ENCODE peak calls at places on chromosomes 4 and X, in nine cellular contexts. F, M, R, S, N, H, P, C and Q are unnamed samples.

GRCh38 chrX:12548746-12549145 is 242.5 kb upstream of the PRPS2 start:
- DNase-seq in F (peak), M (no peak), R (no peak), S (peak), N (no peak), H (peak), P (no peak), C (no peak), Q (peak)

GRCh38 chrX:154486396-154487207 is at the start of gene UBL4A:
- DNase-seq in F (no peak), M (peak), R (peak), S (peak), N (no peak), H (peak), P (peak), C (peak), Q (peak)

GRCh38 chrX:40474205-40474626 is 106.6 kb upstream of the ATP6AP2 start:
- DNase-seq in F (no peak), M (no peak), R (no peak), S (no peak), N (no peak), H (no peak), P (peak), C (peak), Q (no peak)

GRCh38 chr4:20254517-20255250 is 3.0 kb downstream of the SLIT2 start:
- DNase-seq in F (no peak), M (peak), R (no peak), S (peak), N (no peak), H (no peak), P (peak), C (peak), Q (no peak)

GRCh38 chr4:27357283-27357682 is 496.6 kb downstream of the STIM2 start:
- DNase-seq in F (peak), M (no peak), R (no peak), S (no peak), N (no peak), H (no peak), P (no peak), C (no peak), Q (no peak)

GRCh38 chr4:86569103-86569870 is 24.8 kb upstream of the PTPN13 start:
- DNase-seq in F (no peak), M (no peak), R (no peak), S (no peak), N (no peak), H (no peak), P (no peak), C (no peak), Q (no peak)

GRCh38 chr4:40245794-40246546 is 49.1 kb downstream of the RHOH start:
- DNase-seq in F (no peak), M (no peak), R (no peak), S (no peak), N (no peak), H (no peak), P (no peak), C (no peak), Q (no peak)

GRCh38 chrX:16870095-16870860 is at the start of gene RBBP7:
- DNase-seq in F (peak), M (peak), R (peak), S (peak), N (peak), H (peak), P (peak), C (peak), Q (peak)

GRCh38 chr4:165524532-165525190 is 145.9 kb downstream of the CPE start:
- DNase-seq in F (no peak), M (no peak), R (no peak), S (no peak), N (no peak), H (no peak), P (no peak), C (no peak), Q (no peak)

GRCh38 chr4:184280591-184281071 is 63.0 kb upstream of the ENPP6 start:
- DNase-seq in F (no peak), M (no peak), R (no peak), S (no peak), N (no peak), H (peak), P (no peak), C (no peak), Q (peak)

GRCh38 chr4:8188743-8189550 is 10.1 kb upstream of the SH3TC1 start:
- DNase-seq in F (no peak), M (no peak), R (no peak), S (peak), N (peak), H (no peak), P (no peak), C (peak), Q (no peak)

GRCh38 chr4:41693629-41694028 is 54.9 kb downstream of the PHOX2B start:
- DNase-seq in F (peak), M (no peak), R (no peak), S (no peak), N (no peak), H (no peak), P (no peak), C (no peak), Q (peak)

GRCh38 chr4:179626687-179627086 is 2184.4 kb upstream of the AGA start:
- DNase-seq in F (no peak), M (no peak), R (no peak), S (no peak), N (no peak), H (no peak), P (no peak), C (no peak), Q (no peak)

GRCh38 chrX:47956016-47956415 is 47.8 kb downstream of the ZNF182 start:
- DNase-seq in F (no peak), M (no peak), R (no peak), S (no peak), N (no peak), H (no peak), P (no peak), C (no peak), Q (no peak)

GRCh38 chr4:37365888-37366287 is 121.3 kb downstream of the NWD2 start:
- DNase-seq in F (no peak), M (no peak), R (no peak), S (no peak), N (no peak), H (no peak), P (no peak), C (no peak), Q (no peak)

GRCh38 chrX:134600714-134601113 is 57.6 kb downstream of the PLAC1 start:
- DNase-seq in F (no peak), M (no peak), R (no peak), S (no peak), N (no peak), H (no peak), P (no peak), C (no peak), Q (no peak)

GRCh38 chrX:22373766-22374165 is 101.1 kb downstream of the CBLL2 start:
- DNase-seq in F (no peak), M (no peak), R (no peak), S (no peak), N (no peak), H (no peak), P (no peak), C (no peak), Q (no peak)

GRCh38 chr4:78560296-78560963 is 8.9 kb downstream of the ANXA3 start:
- DNase-seq in F (no peak), M (no peak), R (no peak), S (no peak), N (no peak), H (no peak), P (no peak), C (no peak), Q (no peak)

GRCh38 chrX:72306851-72307645 is 1.3 kb upstream of the CITED1 start:
- DNase-seq in F (peak), M (peak), R (peak), S (peak), N (peak), H (peak), P (peak), C (peak), Q (peak)

GRCh38 chr4:67861513-67861912 is 22.3 kb downstream of the TMPRSS11D start:
- DNase-seq in F (no peak), M (no peak), R (no peak), S (no peak), N (no peak), H (no peak), P (no peak), C (no peak), Q (no peak)

GRCh38 chrX:5823861-5824260 is 404.8 kb downstream of the NLGN4X start:
- DNase-seq in F (no peak), M (no peak), R (no peak), S (no peak), N (no peak), H (no peak), P (no peak), C (no peak), Q (no peak)

GRCh38 chr4:168868044-168868855 is 141.8 kb downstream of the CBR4 start:
- DNase-seq in F (peak), M (no peak), R (no peak), S (no peak), N (no peak), H (no peak), P (no peak), C (peak), Q (no peak)

GRCh38 chrX:103446665-103447302 is 70.4 kb downstream of the BEX3 start:
- DNase-seq in F (no peak), M (no peak), R (no peak), S (no peak), N (no peak), H (no peak), P (no peak), C (no peak), Q (no peak)

GRCh38 chr4:954211-955020 is 19.0 kb downstream of the DGKQ start:
- DNase-seq in F (no peak), M (no peak), R (no peak), S (no peak), N (no peak), H (no peak), P (no peak), C (no peak), Q (no peak)

GRCh38 chrX:68177542-68177941 is 255.8 kb downstream of the OPHN1 start:
- DNase-seq in F (peak), M (no peak), R (no peak), S (no peak), N (no peak), H (no peak), P (no peak), C (no peak), Q (no peak)

GRCh38 chr4:780730-781492 is 45.0 kb downstream of the CPLX1 start:
- DNase-seq in F (no peak), M (peak), R (no peak), S (no peak), N (no peak), H (no peak), P (no peak), C (peak), Q (no peak)

GRCh38 chr4:25440478-25441030 is 63.5 kb downstream of the ANAPC4 start:
- DNase-seq in F (no peak), M (no peak), R (peak), S (peak), N (no peak), H (no peak), P (peak), C (no peak), Q (no peak)

GRCh38 chrX:111071542-111072277 is 24.3 kb upstream of the PAK3 start:
- DNase-seq in F (no peak), M (no peak), R (no peak), S (no peak), N (no peak), H (no peak), P (no peak), C (no peak), Q (no peak)

GRCh38 chrX:65607070-65607742 is 60.2 kb upstream of the MSN start:
- DNase-seq in F (no peak), M (no peak), R (no peak), S (no peak), N (no peak), H (no peak), P (no peak), C (no peak), Q (no peak)

GRCh38 chr4:124018383-124019317 is 622.1 kb downstream of the SPRY1 start:
- DNase-seq in F (peak), M (peak), R (no peak), S (peak), N (no peak), H (peak), P (peak), C (no peak), Q (no peak)

GRCh38 chrX:52608961-52609360 is 45.7 kb downstream of the SSX7 start:
- DNase-seq in F (no peak), M (no peak), R (no peak), S (no peak), N (no peak), H (no peak), P (no peak), C (no peak), Q (no peak)

GRCh38 chrX:104913348-104913747 is 307.1 kb downstream of the TEX13A start:
- DNase-seq in F (no peak), M (no peak), R (no peak), S (no peak), N (no peak), H (no peak), P (no peak), C (no peak), Q (peak)

GRCh38 chrX:44570524-44570923 is 27.9 kb upstream of the FUNDC1 start:
- DNase-seq in F (no peak), M (no peak), R (no peak), S (no peak), N (no peak), H (no peak), P (no peak), C (no peak), Q (no peak)

GRCh38 chrX:17453791-17454190 is 78.8 kb downstream of the NHS start:
- DNase-seq in F (no peak), M (no peak), R (no peak), S (no peak), N (no peak), H (no peak), P (no peak), C (no peak), Q (no peak)